ENCODE peak calls at places on chromosomes 2 and 18, in four cellular contexts. One of them, this sample, is unnamed.
A peak's percentile ranks its signal among the peaks of the same experiment; 100 is the strongest.

GRCh38 chr18:27363918-27364317 is 178.8 kb upstream of the CHST9 start:
- DNase-seq in heart right ventricle: no peak
- DNase-seq in lower lobe of right lung: no peak
- DNase-seq in omental fat pad: no peak
- DNase-seq in this sample: peak; percentile 43

GRCh38 chr2:181120625-181121024 is 140.2 kb downstream of the UBE2E3 start:
- DNase-seq in omental fat pad: no peak
- DNase-seq in lower lobe of right lung: no peak
- DNase-seq in heart right ventricle: no peak
- DNase-seq in this sample: no peak

GRCh38 chr2:29462293-29462692 is 347.1 kb downstream of the CLIP4 start:
- DNase-seq in omental fat pad: no peak
- DNase-seq in lower lobe of right lung: no peak
- DNase-seq in heart right ventricle: no peak
- DNase-seq in this sample: peak; percentile 65

GRCh38 chr2:54595999-54596903 is 127.2 kb upstream of the EML6 start:
- DNase-seq in heart right ventricle: peak; percentile 51
- DNase-seq in lower lobe of right lung: no peak
- DNase-seq in omental fat pad: no peak
- DNase-seq in this sample: no peak

GRCh38 chr2:57497489-57498096 is 549.0 kb upstream of the VRK2 start:
- DNase-seq in omental fat pad: peak; percentile 29
- DNase-seq in heart right ventricle: no peak
- DNase-seq in lower lobe of right lung: peak; percentile 41
- DNase-seq in this sample: peak; percentile 75

GRCh38 chr2:160034396-160034795 is 28.0 kb downstream of the PLA2R1 start:
- DNase-seq in lower lobe of right lung: no peak
- DNase-seq in omental fat pad: no peak
- DNase-seq in heart right ventricle: no peak
- DNase-seq in this sample: no peak

GRCh38 chr18:1585881-1586488 is 681.3 kb downstream of the ADCYAP1 start:
- DNase-seq in omental fat pad: no peak
- DNase-seq in lower lobe of right lung: no peak
- DNase-seq in heart right ventricle: no peak
- DNase-seq in this sample: peak; percentile 62

GRCh38 chr2:42516418-42516817 is 22.6 kb upstream of the KCNG3 start:
- DNase-seq in heart right ventricle: no peak
- DNase-seq in omental fat pad: no peak
- DNase-seq in lower lobe of right lung: no peak
- DNase-seq in this sample: no peak

GRCh38 chr2:241788572-241788971 is 11.9 kb downstream of the GAL3ST2 start:
- DNase-seq in heart right ventricle: no peak
- DNase-seq in lower lobe of right lung: no peak
- DNase-seq in omental fat pad: no peak
- DNase-seq in this sample: no peak

GRCh38 chr18:60978338-60978737 is 354.9 kb upstream of the CDH20 start:
- DNase-seq in omental fat pad: no peak
- DNase-seq in heart right ventricle: no peak
- DNase-seq in lower lobe of right lung: no peak
- DNase-seq in this sample: peak; percentile 89

GRCh38 chr18:77067315-77068061 is 65.1 kb downstream of the MBP start:
- DNase-seq in omental fat pad: no peak
- DNase-seq in lower lobe of right lung: peak; percentile 85
- DNase-seq in heart right ventricle: peak; percentile 58
- DNase-seq in this sample: peak; percentile 98

GRCh38 chr2:240208631-240209211 is 68.3 kb upstream of the OTOS start:
- DNase-seq in heart right ventricle: no peak
- DNase-seq in lower lobe of right lung: no peak
- DNase-seq in omental fat pad: no peak
- DNase-seq in this sample: no peak

GRCh38 chr2:84427235-84428138 is 31.6 kb downstream of the SUCLG1 start:
- DNase-seq in lower lobe of right lung: no peak
- DNase-seq in omental fat pad: no peak
- DNase-seq in heart right ventricle: no peak
- DNase-seq in this sample: peak; percentile 75

GRCh38 chr18:54604211-54604610 is 13.2 kb downstream of the DYNAP start:
- DNase-seq in omental fat pad: no peak
- DNase-seq in lower lobe of right lung: no peak
- DNase-seq in heart right ventricle: no peak
- DNase-seq in this sample: no peak

GRCh38 chr18:79781331-79781941 is 16.3 kb upstream of the KCNG2 start:
- DNase-seq in lower lobe of right lung: no peak
- DNase-seq in omental fat pad: no peak
- DNase-seq in heart right ventricle: no peak
- DNase-seq in this sample: peak; percentile 65

GRCh38 chr2:231197741-231198290 is 615 bp upstream of the ARMC9 start:
- DNase-seq in heart right ventricle: no peak
- DNase-seq in omental fat pad: no peak
- DNase-seq in lower lobe of right lung: no peak
- DNase-seq in this sample: no peak

DNA sequence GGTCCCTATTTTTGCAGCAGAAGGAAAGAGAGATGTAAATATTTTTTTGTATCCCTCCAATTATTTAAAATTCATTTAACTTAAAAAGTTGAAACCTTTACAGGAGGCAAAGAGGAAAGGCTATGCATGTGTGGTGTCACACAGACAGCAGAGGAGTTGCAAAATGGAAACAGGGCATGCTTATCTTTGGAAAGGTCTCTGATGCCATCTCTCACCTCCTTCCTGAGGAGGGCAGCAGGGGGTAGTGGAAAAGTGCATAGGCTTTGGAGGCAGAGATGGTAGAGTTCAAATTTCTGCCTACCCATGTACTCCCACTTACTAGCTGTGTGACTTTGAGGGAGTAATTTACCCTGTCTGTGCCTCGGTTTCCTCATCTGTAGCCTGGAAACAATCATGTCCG is 99.6 kb upstream of the MCFD2 start:
- DNase-seq in heart right ventricle: no peak
- DNase-seq in lower lobe of right lung: no peak
- DNase-seq in omental fat pad: no peak
- DNase-seq in this sample: no peak
- TF ChIP-seq CTCF in heart right ventricle: no peak
- TF ChIP-seq CTCF in lower lobe of right lung: no peak
- TF ChIP-seq CTCF in omental fat pad: no peak
- TF ChIP-seq CTCF in this sample: no peak

DNA sequence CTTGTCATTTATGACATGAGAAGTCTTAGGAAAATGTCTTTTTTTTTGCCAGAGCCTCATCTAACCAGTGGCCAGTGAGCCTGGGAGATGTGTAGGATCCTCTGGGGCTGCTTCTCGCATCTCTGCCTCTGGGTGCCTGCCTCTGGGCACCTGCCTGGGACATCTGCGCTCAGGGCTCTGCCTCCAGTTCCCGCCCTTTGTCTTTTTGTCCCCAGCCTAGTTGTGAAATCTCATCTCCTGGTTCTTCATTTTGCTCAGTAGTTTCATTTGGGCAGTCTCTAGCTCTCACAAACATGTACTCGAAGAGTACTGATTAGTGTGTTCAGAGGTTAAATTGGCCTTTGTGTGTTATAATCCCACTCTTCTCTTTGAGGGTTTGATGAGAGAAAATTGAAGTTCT is 92.0 kb downstream of the LTBP1 start:
- DNase-seq in lower lobe of right lung: no peak
- DNase-seq in heart right ventricle: no peak
- DNase-seq in omental fat pad: no peak
- DNase-seq in this sample: no peak
- TF ChIP-seq CTCF in lower lobe of right lung: no peak
- TF ChIP-seq CTCF in heart right ventricle: no peak
- TF ChIP-seq CTCF in omental fat pad: no peak
- TF ChIP-seq CTCF in this sample: no peak

GRCh38 chr2:205089958-205090357 is 544.7 kb downstream of the PARD3B start:
- DNase-seq in heart right ventricle: no peak
- DNase-seq in lower lobe of right lung: no peak
- DNase-seq in omental fat pad: no peak
- DNase-seq in this sample: no peak
- TF ChIP-seq CTCF in heart right ventricle: no peak
- TF ChIP-seq CTCF in lower lobe of right lung: no peak
- TF ChIP-seq CTCF in omental fat pad: no peak
- TF ChIP-seq CTCF in this sample: no peak

GRCh38 chr2:211724933-211725332 is 813.7 kb downstream of the ERBB4 start:
- DNase-seq in heart right ventricle: no peak
- DNase-seq in lower lobe of right lung: no peak
- DNase-seq in omental fat pad: no peak
- DNase-seq in this sample: no peak

GRCh38 chr2:211729433-211729832 is 809.2 kb downstream of the ERBB4 start:
- DNase-seq in omental fat pad: no peak
- DNase-seq in heart right ventricle: no peak
- DNase-seq in lower lobe of right lung: no peak
- DNase-seq in this sample: no peak

GRCh38 chr2:211730215-211730614 is 808.4 kb downstream of the ERBB4 start:
- DNase-seq in heart right ventricle: no peak
- DNase-seq in lower lobe of right lung: no peak
- DNase-seq in omental fat pad: no peak
- DNase-seq in this sample: no peak
- TF ChIP-seq CTCF in heart right ventricle: no peak
- TF ChIP-seq CTCF in lower lobe of right lung: no peak
- TF ChIP-seq CTCF in omental fat pad: no peak
- TF ChIP-seq CTCF in this sample: no peak

DNA sequence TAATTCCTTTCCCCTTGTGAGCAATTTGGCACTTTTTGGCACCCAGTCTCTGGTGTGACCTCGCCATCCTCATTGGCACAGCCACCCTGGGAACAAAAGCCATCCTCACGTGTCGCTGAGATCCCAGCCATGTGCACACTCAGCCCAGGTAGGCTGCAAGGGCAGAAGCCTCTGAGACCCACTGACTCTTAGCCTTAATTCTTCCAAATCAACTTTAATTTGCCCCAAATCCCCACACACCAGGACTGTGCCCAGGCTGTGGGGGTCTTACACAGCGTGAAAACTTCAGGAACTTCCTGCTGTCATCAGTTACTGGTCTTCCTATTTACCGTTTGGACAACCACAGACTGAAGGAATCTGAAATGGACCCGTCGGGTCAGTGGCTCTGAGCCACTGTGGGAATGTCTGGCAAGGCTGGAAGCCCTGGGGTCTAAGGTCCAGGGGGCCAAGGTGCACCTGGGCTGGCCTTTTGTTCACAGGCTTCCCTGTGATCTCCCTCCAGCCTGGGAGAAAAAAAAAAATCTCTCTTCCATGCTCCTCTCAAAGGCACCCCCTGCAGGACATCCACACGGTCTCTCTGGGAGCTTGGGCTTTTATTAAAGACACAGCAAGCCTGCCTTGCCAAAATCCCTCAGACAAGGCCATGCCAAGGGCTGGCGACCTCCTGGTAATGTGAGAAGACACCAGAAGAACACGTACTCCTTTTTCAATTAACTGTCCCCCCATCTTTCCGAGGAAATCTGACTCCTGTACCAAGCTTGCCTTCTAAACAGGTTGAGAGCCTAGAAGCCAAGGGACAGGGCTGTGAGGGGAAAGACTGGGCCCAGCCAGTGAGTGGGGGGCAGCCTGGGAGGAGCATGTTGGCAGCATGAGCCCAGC is 42.1 kb upstream of the LAPTM4A start:
- DNase-seq in heart right ventricle: peak; percentile 49
- DNase-seq in lower lobe of right lung: no peak
- DNase-seq in omental fat pad: no peak
- DNase-seq in this sample: peak; percentile 88
- TF ChIP-seq CTCF in heart right ventricle: peak; percentile 52
- TF ChIP-seq CTCF in lower lobe of right lung: peak; percentile 38
- TF ChIP-seq CTCF in omental fat pad: no peak
- TF ChIP-seq CTCF in this sample: peak; percentile 86

DNA sequence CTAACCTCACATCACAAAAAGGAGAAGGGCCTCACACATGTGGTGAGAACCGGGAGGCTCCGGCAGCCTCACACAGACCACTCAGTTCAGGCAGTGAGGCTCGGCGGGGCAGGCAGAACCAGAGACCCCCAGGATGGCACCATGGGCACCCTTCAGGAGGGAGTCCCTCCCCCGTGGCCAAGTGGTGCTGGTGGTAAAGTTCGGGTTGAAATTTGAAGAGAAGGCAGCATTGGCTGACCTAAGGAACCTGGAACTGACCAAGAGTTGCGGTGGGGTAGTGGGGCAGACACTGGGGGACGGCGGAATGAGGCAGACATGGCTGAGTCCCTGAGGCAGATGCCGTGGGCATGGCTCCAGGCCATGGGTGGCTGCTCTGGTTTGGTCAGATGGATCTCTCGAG is 239.3 kb upstream of the MYT1L start:
- DNase-seq in heart right ventricle: no peak
- DNase-seq in omental fat pad: no peak
- DNase-seq in lower lobe of right lung: no peak
- DNase-seq in this sample: no peak
- TF ChIP-seq CTCF in heart right ventricle: no peak
- TF ChIP-seq CTCF in omental fat pad: no peak
- TF ChIP-seq CTCF in lower lobe of right lung: no peak
- TF ChIP-seq CTCF in this sample: no peak

This sample was measured in choroid plexus epithelial cell.